ENCODE peak calls at places on chromosome 9, in five cellular contexts. M, N, L, G and Q are unnamed samples.

GRCh38 chr9:79764377-79764776 is 192.6 kb downstream of the TLE4 start:
- DNase-seq in L (peak), N (no peak), M (no peak), G (peak), Q (peak)

GRCh38 chr9:99488109-99489042 is 266.3 kb downstream of the SEC61B start:
- DNase-seq in N (no peak), G (no peak), M (no peak), L (no peak), Q (no peak)

GRCh38 chr9:132078369-132079356 is 1.0 kb downstream of the MED27 start:
- DNase-seq in N (no peak), L (peak), G (peak), M (no peak), Q (no peak)

GRCh38 chr9:88072831-88073365 is 65.4 kb downstream of the SPATA31C2 start:
- DNase-seq in L (no peak), G (no peak), N (no peak), M (no peak), Q (no peak)

GRCh38 chr9:16485575-16486321 is 384.7 kb downstream of the BNC2 start:
- DNase-seq in G (no peak), N (no peak), L (no peak), M (no peak), Q (no peak)

GRCh38 chr9:28688172-28688571 is 1114.9 kb upstream of the C9orf72 start:
- DNase-seq in N (no peak), M (no peak), L (no peak), G (no peak), Q (no peak)

GRCh38 chr9:127076860-127077657 is 45.4 kb downstream of the ANGPTL2 start:
- DNase-seq in M (no peak), G (no peak), N (no peak), L (no peak), Q (no peak)

GRCh38 chr9:73243078-73243477 is 91.4 kb downstream of the ANXA1 start:
- DNase-seq in N (no peak), L (no peak), G (no peak), M (no peak), Q (no peak)

GRCh38 chr9:127263664-127264063 is 910 bp upstream of the GARNL3 start:
- DNase-seq in L (no peak), N (no peak), G (no peak), M (no peak), Q (no peak)

GRCh38 chr9:87156247-87156646 is 208.9 kb upstream of the GAS1 start:
- DNase-seq in M (no peak), G (no peak), L (no peak), N (no peak), Q (no peak)

GRCh38 chr9:38621434-38622082 is 1.2 kb upstream of the ANKRD18A start:
- DNase-seq in M (peak), N (no peak), L (peak), G (no peak), Q (no peak)

GRCh38 chr9:114005371-114006154 is 72.5 kb downstream of the AMBP start:
- DNase-seq in G (no peak), N (no peak), L (no peak), M (no peak), Q (no peak)

GRCh38 chr9:18947772-18948391 is 85.1 kb downstream of the SAXO1 start:
- DNase-seq in N (no peak), L (peak), M (no peak), G (no peak), Q (no peak)